ENCODE peak calls at places on chromosomes 13 and 19, in eight cellular contexts. Y, E, P, L, W, R, C and K are unnamed samples.

GRCh38 chr13:46119883-46120614 is 15.2 kb upstream of the CPB2 start:
- DNase-seq in Y (no peak), E (no peak), P (no peak), L (peak), W (no peak), R (peak), C (no peak), K (no peak)

GRCh38 chr19:16372065-16372915 is 47.7 kb downstream of the KLF2 start:
- DNase-seq in Y (no peak), E (no peak), P (no peak), L (no peak), W (no peak), R (no peak), C (no peak), K (no peak)

GRCh38 chr13:50124536-50125305 is 109.5 kb downstream of the KCNRG start:
- DNase-seq in Y (peak), E (peak), P (peak), L (peak), W (peak), R (peak), C (no peak), K (peak)

GRCh38 chr13:43805681-43806128 is 18.9 kb upstream of the ENOX1 start:
- DNase-seq in Y (no peak), E (no peak), P (no peak), L (no peak), W (no peak), R (no peak), C (no peak), K (no peak)

GRCh38 chr19:44647144-44647543 is 3.4 kb downstream of the PVR start:
- DNase-seq in Y (no peak), E (no peak), P (no peak), L (no peak), W (no peak), R (no peak), C (no peak), K (no peak)

GRCh38 chr19:3586124-3586626 is 897 bp downstream of the GIPC3 start:
- DNase-seq in Y (no peak), E (no peak), P (peak), L (no peak), W (no peak), R (no peak), C (no peak), K (peak)

GRCh38 chr19:2962018-2962670 is 15.2 kb upstream of the TLE6 start:
- DNase-seq in Y (peak), E (peak), P (peak), L (peak), W (no peak), R (peak), C (peak), K (peak)

GRCh38 chr19:3969435-3970312 is 1.2 kb downstream of the DAPK3 start:
- DNase-seq in Y (peak), E (no peak), P (peak), L (peak), W (peak), R (peak), C (no peak), K (no peak)

GRCh38 chr13:63167699-63168337 is 1752.2 kb upstream of the PCDH20 start:
- DNase-seq in Y (no peak), E (no peak), P (no peak), L (peak), W (no peak), R (no peak), C (no peak), K (no peak)

GRCh38 chr19:42436006-42436405 is 6.7 kb downstream of the CXCL17 start:
- DNase-seq in Y (no peak), E (no peak), P (no peak), L (peak), W (no peak), R (no peak), C (peak), K (peak)

GRCh38 chr19:42261763-42262162 is 6.8 kb upstream of the ERF start:
- DNase-seq in Y (no peak), E (no peak), P (no peak), L (no peak), W (no peak), R (no peak), C (no peak), K (no peak)

GRCh38 chr19:55199620-55200204 is 9.6 kb downstream of the PTPRH start:
- DNase-seq in Y (no peak), E (no peak), P (no peak), L (no peak), W (no peak), R (no peak), C (no peak), K (no peak)